ENCODE peak calls at places on chromosomes 1 and 21, in seven cellular contexts. J, R, Z, U, G, X and K are unnamed samples.

GRCh38 chr1:154465621-154466020 is 36.4 kb upstream of the TDRD10 start:
- DNase-seq in J (no peak), R (no peak), Z (no peak), U (no peak), G (no peak), X (no peak), K (no peak)

GRCh38 chr1:161510477-161510876 is 5.2 kb downstream of the FCGR2A start:
- DNase-seq in J (no peak), R (no peak), Z (no peak), U (no peak), G (no peak), X (no peak), K (no peak)

GRCh38 chr21:35829014-35829525 is 231.3 kb downstream of the SETD4 start:
- DNase-seq in J (no peak), R (no peak), Z (no peak), U (no peak), G (no peak), X (no peak), K (no peak)

GRCh38 chr1:18583326-18583941 is 47.2 kb upstream of the PAX7 start:
- DNase-seq in J (peak; percentile 22), R (peak; percentile 48), Z (no peak), U (no peak), G (no peak), X (no peak), K (no peak)

GRCh38 chr21:36587388-36587787 is 107.5 kb upstream of the CLDN14 start:
- DNase-seq in J (no peak), R (no peak), Z (no peak), U (peak; percentile 4), G (no peak), X (no peak), K (no peak)

GRCh38 chr1:60620107-60620506 is 462.3 kb upstream of the NFIA start:
- DNase-seq in J (no peak), R (peak; percentile 9), Z (no peak), U (no peak), G (no peak), X (no peak), K (no peak)

GRCh38 chr1:90911353-90911752 is 110.5 kb downstream of the ZNF644 start:
- DNase-seq in J (no peak), R (no peak), Z (no peak), U (no peak), G (no peak), X (no peak), K (no peak)

GRCh38 chr1:194339451-194339850 is 1153.0 kb upstream of the B3GALT2 start:
- DNase-seq in J (no peak), R (no peak), Z (no peak), U (no peak), G (no peak), X (no peak), K (no peak)

GRCh38 chr1:151143986-151144385 is 2.4 kb downstream of the SEMA6C start:
- DNase-seq in J (no peak), R (no peak), Z (no peak), U (no peak), G (no peak), X (no peak), K (no peak)

GRCh38 chr1:235076504-235077162 is 52.0 kb downstream of the TOMM20 start:
- DNase-seq in J (no peak), R (no peak), Z (no peak), U (no peak), G (no peak), X (no peak), K (peak; percentile 17)

GRCh38 chr1:235075121-235075954 is 53.3 kb downstream of the TOMM20 start:
- DNase-seq in J (no peak), R (peak; percentile 71), Z (peak; percentile 54), U (peak; percentile 97), G (peak; percentile 95), X (peak; percentile 78), K (peak; percentile 81)

GRCh38 chr1:235077163-235077540 is 51.5 kb downstream of the TOMM20 start:
- DNase-seq in J (no peak), R (no peak), Z (no peak), U (no peak), G (no peak), X (no peak), K (peak; percentile 13)

GRCh38 chr1:235074335-235075120 is 54.1 kb downstream of the TOMM20 start:
- DNase-seq in J (peak; percentile 60), R (peak; percentile 44), Z (peak; percentile 33), U (peak; percentile 92), G (peak; percentile 78), X (peak; percentile 65), K (peak; percentile 51)

DNA sequence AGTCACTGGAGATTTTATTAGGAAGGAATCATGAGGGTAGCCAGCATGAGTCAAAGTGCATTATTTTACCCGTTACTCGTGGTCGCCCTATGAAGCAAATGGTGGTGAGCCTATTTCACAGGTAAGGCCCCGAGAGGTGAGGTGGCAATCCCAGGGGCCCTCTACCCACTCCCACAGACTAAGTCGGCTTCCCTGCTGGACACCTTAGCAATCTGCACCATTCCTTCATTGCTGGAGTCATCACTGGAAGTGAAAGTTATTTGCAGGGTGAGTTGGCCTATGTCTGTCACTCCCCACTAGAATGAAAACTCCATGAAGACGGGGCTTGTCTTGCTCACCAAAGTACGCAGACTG is 52.7 kb downstream of the TOMM20 start:
- DNase-seq in J (no peak), R (no peak), Z (no peak), U (no peak), G (no peak), X (no peak), K (peak; percentile 34)
- TF ChIP-seq CTCF in J (no peak), R (no peak), Z (no peak), U (peak; percentile 7), G (no peak), X (no peak), K (no peak)

DNA sequence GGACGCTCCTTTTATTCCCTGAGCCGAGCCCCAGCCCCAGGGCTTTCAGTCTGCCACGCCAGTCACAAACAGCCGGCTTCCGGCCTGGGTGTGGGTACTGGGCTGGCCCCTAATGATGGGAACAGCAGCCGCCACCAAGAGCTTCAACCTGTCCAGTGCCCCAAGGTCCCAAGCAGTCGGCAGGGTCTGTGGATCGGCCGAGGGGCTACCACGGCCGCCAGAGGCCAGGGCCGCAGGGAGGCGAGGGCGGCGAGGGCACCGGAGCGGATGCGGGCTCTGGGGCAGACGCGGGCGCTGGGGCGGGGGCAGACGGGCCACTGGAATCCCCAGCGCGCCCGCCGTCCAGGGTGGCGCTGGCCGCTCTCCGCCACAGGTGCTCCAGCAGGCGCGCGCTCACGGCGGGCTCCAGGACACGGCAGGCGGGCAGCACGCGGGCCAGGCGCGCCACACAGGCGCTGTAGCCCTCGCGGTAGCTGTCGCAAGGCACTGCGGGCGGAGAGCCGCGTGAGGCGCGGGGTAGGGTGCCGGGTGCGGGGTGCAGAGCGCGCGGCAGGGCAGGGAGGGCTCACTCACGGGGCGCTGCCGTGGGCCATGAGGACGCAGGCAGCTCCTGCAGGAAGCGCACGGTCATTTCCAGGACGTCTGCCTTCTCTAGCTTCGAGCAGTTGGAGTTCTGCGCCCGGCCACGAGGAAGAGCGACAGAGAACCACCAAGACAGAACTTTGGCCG is 887 bp downstream of the HES2 start:
- DNase-seq in J (no peak), R (no peak), Z (no peak), U (no peak), G (no peak), X (no peak), K (no peak)
- H3K27ac ChIP-seq in J (peak overlapping the region; percentile 12), R (no peak overlapping the region), Z (no peak overlapping the region), U (no peak overlapping the region), G (no peak overlapping the region), X (no peak overlapping the region), K (no peak overlapping the region)

DNA sequence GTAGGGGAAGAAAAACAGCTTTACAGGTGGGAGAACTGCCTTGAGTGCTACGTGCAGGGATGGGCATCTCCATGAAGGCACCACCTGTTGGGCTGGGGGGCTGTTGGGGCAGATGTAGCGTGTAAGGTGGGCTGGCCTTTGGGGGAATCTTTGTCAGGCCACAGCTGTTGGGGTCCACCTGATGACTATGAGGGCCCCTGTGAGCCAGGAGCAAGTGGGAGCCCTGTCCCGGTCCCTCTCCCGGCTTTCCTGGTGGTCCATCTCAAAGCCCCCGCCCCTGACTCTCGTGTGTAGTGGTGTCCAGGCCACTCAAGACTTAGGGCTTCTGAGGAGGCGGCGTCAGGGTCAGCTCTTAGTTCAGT is 13.5 kb downstream of the SLC37A1 start:
- DNase-seq in J (no peak), R (no peak), Z (no peak), U (no peak), G (no peak), X (no peak), K (no peak)
- H3K4me1 ChIP-seq in J (peaks cover 41% of the 10 kb centered on the region), R (peaks cover 28% of the 10 kb centered on the region), Z (peaks cover 48% of the 10 kb centered on the region), U (peaks cover 5% of the 10 kb centered on the region), G (peaks cover 56% of the 10 kb centered on the region), X (peaks cover 25% of the 10 kb centered on the region), K (peaks cover 78% of the 10 kb centered on the region)

DNA sequence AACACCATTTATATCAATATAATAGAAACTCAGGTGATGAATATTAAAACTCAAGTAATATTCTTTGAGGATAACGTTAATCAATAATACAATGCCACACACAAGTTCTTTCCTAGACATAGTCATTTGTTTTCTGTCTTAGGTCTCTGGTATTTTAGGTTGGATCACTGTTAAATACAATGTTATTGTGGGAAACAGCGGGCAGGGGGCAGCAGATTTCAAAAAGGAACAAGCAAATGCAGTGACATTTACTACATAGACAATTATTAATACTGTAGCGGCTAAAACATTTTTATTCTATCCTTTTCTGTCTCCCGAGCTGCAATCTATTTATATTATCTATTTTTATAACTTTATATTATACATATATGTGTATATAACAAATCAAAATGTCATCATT is 186.4 kb upstream of the ZNHIT6 start:
- DNase-seq in J (no peak), R (peak; percentile 10), Z (no peak), U (peak; percentile 46), G (peak; percentile 60), X (no peak), K (no peak)
- TF ChIP-seq CTCF in J (peak; percentile 22), R (no peak), Z (peak; percentile 15), U (peak; percentile 63), G (peak; percentile 53), X (peak; percentile 53), K (peak; percentile 38)

DNA sequence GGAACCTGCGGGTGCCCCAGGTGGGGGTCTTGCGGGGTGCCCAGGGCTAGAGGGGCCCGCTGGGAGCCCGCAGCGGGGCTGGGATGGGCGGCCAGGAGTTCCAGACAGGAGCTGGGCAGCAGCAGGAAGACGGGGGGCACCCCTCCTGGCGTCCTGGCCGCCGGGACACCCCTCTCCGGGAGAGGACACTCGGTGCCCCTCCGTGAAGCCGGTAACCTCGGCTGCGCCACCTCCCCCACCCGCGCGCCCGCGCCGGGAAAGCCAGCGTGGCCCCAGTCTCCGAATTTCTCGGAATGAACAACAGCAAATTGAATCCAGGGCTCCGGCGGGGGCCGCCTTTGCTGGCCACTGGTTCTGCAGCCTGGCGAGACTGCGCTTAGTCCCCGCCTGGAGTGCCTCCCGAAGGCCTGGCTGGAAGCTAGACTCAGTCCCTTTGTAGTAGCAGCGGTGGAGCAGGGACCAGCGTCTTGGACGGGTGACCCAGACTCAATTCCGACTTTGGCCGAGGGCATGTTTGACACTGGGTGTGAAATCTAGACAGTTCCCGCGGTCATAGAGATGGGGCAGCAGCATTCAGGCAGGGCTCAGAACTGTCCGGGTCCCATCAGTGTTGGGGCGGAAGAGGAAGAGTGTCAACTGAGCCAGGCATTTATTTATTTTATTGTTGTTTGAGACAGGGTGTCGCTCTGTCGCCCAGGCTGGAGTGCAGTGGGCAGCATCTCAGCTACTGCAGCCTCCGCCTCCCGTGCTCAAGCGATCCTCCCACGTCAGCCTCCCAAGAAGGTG is 766 bp downstream of the IFNGR2 start:
- DNase-seq in J (peak; percentile 69), R (peak; percentile 72), Z (no peak), U (peak; percentile 49), G (peak; percentile 58), X (peak; percentile 84), K (peak; percentile 75)
- H3K27ac ChIP-seq in J (peak overlapping the region; percentile 85), R (peak overlapping the region; percentile 98), Z (peak overlapping the region; percentile 60), U (peak overlapping the region; percentile 78), G (peak overlapping the region; percentile 50), X (peak overlapping the region; percentile 92), K (peak overlapping the region; percentile 96)

GRCh38 chr1:85273397-85273796 is 3.0 kb downstream of the BCL10 start:
- DNase-seq in J (no peak), R (no peak), Z (no peak), U (no peak), G (no peak), X (no peak), K (no peak)
- H3K4me1 ChIP-seq in J (peaks cover 15% of the 10 kb centered on the region), R (peaks cover 27% of the 10 kb centered on the region), Z (peaks cover 38% of the 10 kb centered on the region), U (no peaks in the 10 kb centered on the region), G (peaks cover 16% of the 10 kb centered on the region), X (peaks cover 14% of the 10 kb centered on the region), K (peaks cover 61% of the 10 kb centered on the region)